ENCODE peak calls at places on chromosomes 11 and 22, in eight cellular contexts. One of them, this sample, is unnamed.

GRCh38 chr11:112507281-112507680 is 246.6 kb upstream of the PLET1 start:
- DNase-seq in breast epithelium: no peak
- DNase-seq in ovary: no peak
- DNase-seq in right lobe of liver: no peak
- DNase-seq in body of pancreas: no peak
- DNase-seq in Peyer's patch: no peak
- DNase-seq in IMR-90: no peak
- DNase-seq in heart left ventricle: no peak
- DNase-seq in this sample: no peak

GRCh38 chr11:126332221-126332711 is 23.2 kb upstream of the ST3GAL4 start:
- DNase-seq in body of pancreas: no peak
- DNase-seq in right lobe of liver: peak
- DNase-seq in breast epithelium: peak
- DNase-seq in ovary: peak
- DNase-seq in heart left ventricle: peak
- DNase-seq in IMR-90: peak
- DNase-seq in Peyer's patch: no peak
- DNase-seq in this sample: no peak

GRCh38 chr11:106694501-106694900 is 323.8 kb downstream of the GUCY1A2 start:
- DNase-seq in body of pancreas: no peak
- DNase-seq in IMR-90: no peak
- DNase-seq in breast epithelium: no peak
- DNase-seq in Peyer's patch: no peak
- DNase-seq in ovary: no peak
- DNase-seq in heart left ventricle: no peak
- DNase-seq in right lobe of liver: no peak
- DNase-seq in this sample: no peak

GRCh38 chr11:17846852-17847453 is 112.4 kb downstream of the KCNC1 start:
- DNase-seq in breast epithelium: no peak
- DNase-seq in right lobe of liver: no peak
- DNase-seq in IMR-90: peak
- DNase-seq in heart left ventricle: peak
- DNase-seq in ovary: no peak
- DNase-seq in body of pancreas: no peak
- DNase-seq in Peyer's patch: no peak
- DNase-seq in this sample: no peak

GRCh38 chr22:43234299-43234988 is 47.5 kb upstream of the TTLL12 start:
- DNase-seq in IMR-90: no peak
- DNase-seq in Peyer's patch: no peak
- DNase-seq in ovary: peak
- DNase-seq in breast epithelium: no peak
- DNase-seq in body of pancreas: no peak
- DNase-seq in heart left ventricle: no peak
- DNase-seq in right lobe of liver: no peak
- DNase-seq in this sample: no peak

GRCh38 chr11:66020618-66021357 is 5.5 kb downstream of the CATSPER1 start:
- DNase-seq in breast epithelium: no peak
- DNase-seq in ovary: no peak
- DNase-seq in IMR-90: peak
- DNase-seq in Peyer's patch: no peak
- DNase-seq in heart left ventricle: no peak
- DNase-seq in body of pancreas: no peak
- DNase-seq in right lobe of liver: no peak
- DNase-seq in this sample: peak

GRCh38 chr11:9753031-9753430 is 89.2 kb downstream of the SWAP70 start:
- DNase-seq in right lobe of liver: no peak
- DNase-seq in IMR-90: peak
- DNase-seq in body of pancreas: no peak
- DNase-seq in breast epithelium: no peak
- DNase-seq in ovary: no peak
- DNase-seq in heart left ventricle: no peak
- DNase-seq in Peyer's patch: no peak
- DNase-seq in this sample: no peak

GRCh38 chr22:37313376-37314314 is 31.3 kb downstream of the CYTH4 start:
- DNase-seq in breast epithelium: no peak
- DNase-seq in right lobe of liver: no peak
- DNase-seq in ovary: no peak
- DNase-seq in Peyer's patch: no peak
- DNase-seq in body of pancreas: no peak
- DNase-seq in heart left ventricle: no peak
- DNase-seq in IMR-90: peak
- DNase-seq in this sample: no peak

GRCh38 chr11:107272561-107272960 is 185.1 kb downstream of the CWF19L2 start:
- DNase-seq in breast epithelium: no peak
- DNase-seq in Peyer's patch: no peak
- DNase-seq in heart left ventricle: no peak
- DNase-seq in IMR-90: no peak
- DNase-seq in body of pancreas: no peak
- DNase-seq in right lobe of liver: no peak
- DNase-seq in ovary: no peak
- DNase-seq in this sample: no peak

GRCh38 chr11:72984448-72985077 is 157.6 kb downstream of the FCHSD2 start:
- DNase-seq in body of pancreas: no peak
- DNase-seq in right lobe of liver: no peak
- DNase-seq in Peyer's patch: no peak
- DNase-seq in heart left ventricle: no peak
- DNase-seq in breast epithelium: no peak
- DNase-seq in IMR-90: no peak
- DNase-seq in ovary: no peak
- DNase-seq in this sample: no peak

GRCh38 chr11:16632295-16633200 is 105.9 kb upstream of the C11orf58 start:
- DNase-seq in Peyer's patch: no peak
- DNase-seq in ovary: no peak
- DNase-seq in heart left ventricle: no peak
- DNase-seq in right lobe of liver: peak
- DNase-seq in breast epithelium: no peak
- DNase-seq in body of pancreas: no peak
- DNase-seq in IMR-90: peak
- DNase-seq in this sample: no peak

GRCh38 chr22:20117656-20118571 is 888 bp upstream of the TRMT2A start:
- DNase-seq in breast epithelium: no peak
- DNase-seq in body of pancreas: peak
- DNase-seq in IMR-90: peak
- DNase-seq in ovary: peak
- DNase-seq in right lobe of liver: peak
- DNase-seq in heart left ventricle: no peak
- DNase-seq in Peyer's patch: peak
- DNase-seq in this sample: peak
- TF ChIP-seq POLR2A in breast epithelium: no peak
- TF ChIP-seq POLR2A in body of pancreas: no peak
- TF ChIP-seq POLR2A in IMR-90: no peak
- TF ChIP-seq POLR2A in ovary: no peak
- TF ChIP-seq POLR2A in right lobe of liver: no peak
- TF ChIP-seq POLR2A in heart left ventricle: no peak
- TF ChIP-seq POLR2A in Peyer's patch: no peak
- TF ChIP-seq POLR2A in this sample: no peak

GRCh38 chr11:26607725-26608506 is 35.9 kb upstream of the MUC15 start:
- DNase-seq in right lobe of liver: no peak
- DNase-seq in heart left ventricle: no peak
- DNase-seq in breast epithelium: no peak
- DNase-seq in IMR-90: no peak
- DNase-seq in ovary: no peak
- DNase-seq in body of pancreas: no peak
- DNase-seq in Peyer's patch: no peak
- DNase-seq in this sample: no peak

GRCh38 chr11:26618441-26618840 is 46.4 kb upstream of the MUC15 start:
- DNase-seq in heart left ventricle: no peak
- DNase-seq in right lobe of liver: no peak
- DNase-seq in Peyer's patch: no peak
- DNase-seq in IMR-90: no peak
- DNase-seq in body of pancreas: no peak
- DNase-seq in breast epithelium: no peak
- DNase-seq in ovary: no peak
- DNase-seq in this sample: no peak

GRCh38 chr11:26608507-26609146 is 36.6 kb upstream of the MUC15 start:
- DNase-seq in body of pancreas: no peak
- DNase-seq in heart left ventricle: no peak
- DNase-seq in ovary: no peak
- DNase-seq in breast epithelium: no peak
- DNase-seq in IMR-90: no peak
- DNase-seq in Peyer's patch: no peak
- DNase-seq in right lobe of liver: no peak
- DNase-seq in this sample: no peak

DNA sequence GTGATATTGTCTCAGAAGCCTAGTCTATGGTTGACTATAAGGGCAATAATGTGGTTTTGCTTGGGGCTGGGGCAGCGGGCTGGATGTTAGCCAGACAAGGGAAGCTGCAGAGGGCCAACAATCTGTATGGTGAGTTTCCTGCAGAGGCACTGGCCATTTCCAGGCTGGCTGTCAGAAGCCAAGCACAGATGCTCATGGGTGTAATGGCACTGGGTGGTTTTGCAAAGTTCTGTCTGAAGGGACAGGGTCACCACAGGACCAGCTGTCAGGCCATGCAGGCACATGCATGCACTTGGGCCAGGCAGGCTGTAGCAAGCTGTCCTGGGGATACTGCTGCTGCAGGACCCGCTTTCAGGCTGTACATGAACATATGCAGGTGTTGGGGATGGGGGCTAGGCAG is 41.7 kb upstream of the MUC15 start:
- DNase-seq in heart left ventricle: no peak
- DNase-seq in breast epithelium: no peak
- DNase-seq in ovary: no peak
- DNase-seq in IMR-90: no peak
- DNase-seq in body of pancreas: no peak
- DNase-seq in Peyer's patch: no peak
- DNase-seq in right lobe of liver: no peak
- DNase-seq in this sample: no peak
- H3K27ac ChIP-seq in heart left ventricle: no peak
- H3K27ac ChIP-seq in breast epithelium: no peak
- H3K27ac ChIP-seq in ovary: no peak
- H3K27ac ChIP-seq in IMR-90: no peak
- H3K27ac ChIP-seq in body of pancreas: no peak
- H3K27ac ChIP-seq in Peyer's patch: no peak
- H3K27ac ChIP-seq in right lobe of liver: no peak
- H3K27ac ChIP-seq in this sample: no peak

DNA sequence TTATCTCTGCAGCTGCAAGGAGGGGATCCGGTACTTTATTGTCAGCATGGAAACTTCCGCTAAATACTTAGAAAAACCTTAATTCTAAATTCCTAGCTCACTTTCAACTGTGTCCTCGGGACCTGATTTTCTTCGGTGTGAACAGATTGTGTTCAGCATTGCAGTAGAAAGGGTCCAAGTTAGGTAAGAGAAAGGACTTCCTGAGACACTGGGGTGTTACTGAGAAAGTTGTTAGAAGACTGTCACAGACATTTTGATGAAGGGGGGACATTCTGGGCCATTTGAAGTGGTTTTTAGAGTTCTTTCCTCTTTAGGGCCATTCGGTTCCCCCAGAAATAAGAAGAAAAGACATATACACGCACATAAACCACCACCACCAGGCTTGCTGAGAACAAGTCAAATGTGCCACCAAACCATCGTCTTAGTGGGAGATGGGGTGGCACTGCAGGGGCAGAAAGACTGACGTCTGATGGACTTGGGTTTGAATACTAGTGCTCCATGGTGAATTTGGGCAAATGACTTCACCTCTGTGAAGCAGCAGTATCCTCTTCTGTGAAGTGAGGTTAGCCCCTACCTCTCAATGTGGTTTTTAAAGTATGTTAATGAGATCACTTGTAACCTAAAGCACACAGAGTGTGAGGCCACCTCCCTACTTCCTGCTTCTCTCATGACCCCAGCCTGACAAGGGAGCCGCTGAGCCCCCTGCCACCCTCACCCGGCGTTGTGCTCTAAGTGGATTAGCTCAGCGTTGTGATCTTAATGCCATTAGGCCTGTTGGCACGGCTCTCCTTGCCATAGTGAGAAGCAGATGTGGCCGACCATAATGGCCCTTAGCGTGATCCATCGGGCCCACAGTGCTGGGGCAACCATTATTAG is 14.2 kb downstream of the ZBTB16 start:
- DNase-seq in ovary: no peak
- DNase-seq in Peyer's patch: no peak
- DNase-seq in breast epithelium: no peak
- DNase-seq in body of pancreas: no peak
- DNase-seq in IMR-90: no peak
- DNase-seq in right lobe of liver: no peak
- DNase-seq in heart left ventricle: no peak
- DNase-seq in this sample: no peak
- H3K4me3 ChIP-seq in ovary: no peak
- H3K4me3 ChIP-seq in Peyer's patch: no peak
- H3K4me3 ChIP-seq in breast epithelium: peak
- H3K4me3 ChIP-seq in body of pancreas: no peak
- H3K4me3 ChIP-seq in IMR-90: no peak
- H3K4me3 ChIP-seq in right lobe of liver: no peak
- H3K4me3 ChIP-seq in heart left ventricle: no peak
- H3K4me3 ChIP-seq in this sample: no peak

GRCh38 chr11:59668950-59669610 is at the start of gene PATL1:
- DNase-seq in right lobe of liver: peak
- DNase-seq in breast epithelium: peak
- DNase-seq in ovary: peak
- DNase-seq in body of pancreas: peak
- DNase-seq in IMR-90: peak
- DNase-seq in Peyer's patch: peak
- DNase-seq in heart left ventricle: peak
- DNase-seq in this sample: peak

GRCh38 chr11:59668188-59668949 is 468 bp downstream of the PATL1 start:
- DNase-seq in IMR-90: peak
- DNase-seq in heart left ventricle: peak
- DNase-seq in body of pancreas: peak
- DNase-seq in ovary: peak
- DNase-seq in right lobe of liver: peak
- DNase-seq in breast epithelium: peak
- DNase-seq in Peyer's patch: peak
- DNase-seq in this sample: peak

GRCh38 chr11:59666969-59667368 is 1.9 kb downstream of the PATL1 start:
- DNase-seq in breast epithelium: no peak
- DNase-seq in body of pancreas: no peak
- DNase-seq in ovary: no peak
- DNase-seq in IMR-90: peak
- DNase-seq in heart left ventricle: no peak
- DNase-seq in Peyer's patch: no peak
- DNase-seq in right lobe of liver: no peak
- DNase-seq in this sample: no peak

GRCh38 chr11:59669611-59670009 is 773 bp upstream of the PATL1 start:
- DNase-seq in right lobe of liver: peak
- DNase-seq in Peyer's patch: no peak
- DNase-seq in ovary: peak
- DNase-seq in body of pancreas: peak
- DNase-seq in IMR-90: peak
- DNase-seq in heart left ventricle: peak
- DNase-seq in breast epithelium: peak
- DNase-seq in this sample: peak

DNA sequence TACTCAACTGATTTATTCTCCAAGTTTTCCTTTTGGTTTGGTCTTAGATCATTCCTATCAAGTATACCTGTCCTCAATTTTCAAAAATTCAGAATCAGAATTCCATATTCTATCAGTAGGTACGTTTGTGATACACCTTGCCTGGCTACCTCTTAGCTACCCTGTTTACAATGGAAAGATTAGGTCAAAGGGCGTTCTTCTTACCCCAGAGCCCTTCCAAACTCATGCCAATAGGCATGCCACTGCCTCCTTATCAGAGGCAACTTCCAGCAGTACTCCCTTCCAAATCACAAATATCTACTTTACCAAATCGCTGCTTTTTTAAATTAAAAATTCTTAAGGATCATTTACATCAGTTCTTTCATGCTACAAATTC is 1.0 kb downstream of the PATL1 start:
- DNase-seq in ovary: no peak
- DNase-seq in IMR-90: no peak
- DNase-seq in body of pancreas: no peak
- DNase-seq in right lobe of liver: no peak
- DNase-seq in breast epithelium: no peak
- DNase-seq in heart left ventricle: no peak
- DNase-seq in Peyer's patch: no peak
- DNase-seq in this sample: no peak
- TF ChIP-seq POLR2A in ovary: no peak
- TF ChIP-seq POLR2A in IMR-90: no peak
- TF ChIP-seq POLR2A in body of pancreas: no peak
- TF ChIP-seq POLR2A in right lobe of liver: no peak
- TF ChIP-seq POLR2A in breast epithelium: no peak
- TF ChIP-seq POLR2A in heart left ventricle: no peak
- TF ChIP-seq POLR2A in Peyer's patch: no peak
- TF ChIP-seq POLR2A in this sample: no peak

GRCh38 chr11:117871784-117872183 is 4.7 kb downstream of the FXYD6 start:
- DNase-seq in IMR-90: no peak
- DNase-seq in Peyer's patch: no peak
- DNase-seq in heart left ventricle: no peak
- DNase-seq in breast epithelium: no peak
- DNase-seq in ovary: no peak
- DNase-seq in body of pancreas: no peak
- DNase-seq in right lobe of liver: no peak
- DNase-seq in this sample: no peak
- H3K27ac ChIP-seq in IMR-90: no peak
- H3K27ac ChIP-seq in Peyer's patch: no peak
- H3K27ac ChIP-seq in heart left ventricle: peak
- H3K27ac ChIP-seq in breast epithelium: peak
- H3K27ac ChIP-seq in ovary: no peak
- H3K27ac ChIP-seq in body of pancreas: no peak
- H3K27ac ChIP-seq in right lobe of liver: no peak
- H3K27ac ChIP-seq in this sample: no peak